ENCODE peak calls at places on chromosomes 11 and 22, in eight cellular contexts. Z is CD4-positive, CD25-positive, alpha-beta regulatory T cell; F is right lobe of liver; L is psoas muscle; K is lung; I is spleen; P is colonic mucosa; S is aorta. M is an unnamed sample.
A peak's percentile ranks its signal among the peaks of the same experiment; 100 is the strongest.

GRCh38 chr11:3028808-3029207 is 28.4 kb downstream of the CARS1 start:
- DNase-seq in Z (no peak), F (no peak), L (no peak), K (no peak), I (no peak), P (peak; percentile 35), S (peak; percentile 42), M (no peak)

GRCh38 chr22:20763630-20764029 is 10.3 kb upstream of the SERPIND1 start:
- DNase-seq in Z (no peak), F (peak; percentile 72), L (no peak), K (no peak), I (no peak), P (no peak), S (no peak), M (no peak)

GRCh38 chr22:49534386-49534785 is 293.3 kb downstream of the BRD1 start:
- DNase-seq in Z (no peak), F (no peak), L (no peak), K (no peak), I (peak; percentile 57), P (no peak), S (peak; percentile 68), M (no peak)

GRCh38 chr11:10304495-10305261 is at the start of gene ADM:
- DNase-seq in Z (peak; percentile 40), F (peak; percentile 95), L (peak; percentile 94), K (peak; percentile 85), I (peak; percentile 93), P (peak; percentile 95), S (peak; percentile 96), M (no peak)

GRCh38 chr22:36660510-36660840 is 43.1 kb downstream of the CACNG2 start:
- DNase-seq in Z (no peak), F (no peak), L (no peak), K (no peak), I (no peak), P (no peak), S (no peak), M (no peak)

GRCh38 chr11:71293961-71294782 is 41.8 kb upstream of the SHANK2 start:
- DNase-seq in Z (no peak), F (no peak), L (no peak), K (peak; percentile 15), I (no peak), P (peak; percentile 11), S (no peak), M (no peak)

GRCh38 chr11:72446929-72447753 is 12.8 kb upstream of the CLPB start:
- DNase-seq in Z (peak; percentile 64), F (no peak), L (no peak), K (no peak), I (no peak), P (no peak), S (no peak), M (no peak)

GRCh38 chr11:46537121-46537520 is 56.7 kb downstream of the AMBRA1 start:
- DNase-seq in Z (no peak), F (no peak), L (no peak), K (no peak), I (no peak), P (no peak), S (no peak), M (no peak)

GRCh38 chr11:104678408-104678807 is 219.9 kb downstream of the CASP12 start:
- DNase-seq in Z (no peak), F (no peak), L (no peak), K (no peak), I (no peak), P (no peak), S (no peak), M (no peak)

GRCh38 chr11:2577071-2578005 is 122.5 kb downstream of the KCNQ1OT1 start:
- DNase-seq in Z (no peak), F (peak; percentile 50), L (peak; percentile 46), K (no peak), I (peak; percentile 64), P (peak; percentile 61), S (peak; percentile 59), M (no peak)

GRCh38 chr22:36510966-36511881 is 4.4 kb upstream of the FOXRED2 start:
- DNase-seq in Z (peak; percentile 48), F (no peak), L (no peak), K (no peak), I (no peak), P (peak; percentile 48), S (no peak), M (no peak)

GRCh38 chr11:55658031-55658573 is 3.9 kb upstream of the OR4C6 start:
- DNase-seq in Z (no peak), F (no peak), L (no peak), K (no peak), I (no peak), P (no peak), S (no peak), M (no peak)

GRCh38 chr11:55648027-55648426 is at the start of gene OR4S2:
- DNase-seq in Z (no peak), F (no peak), L (no peak), K (no peak), I (no peak), P (no peak), S (no peak), M (no peak)

GRCh38 chr11:55655096-55655495 is 6.9 kb upstream of the OR4C6 start:
- DNase-seq in Z (no peak), F (no peak), L (no peak), K (no peak), I (no peak), P (no peak), S (no peak), M (no peak)

DNA sequence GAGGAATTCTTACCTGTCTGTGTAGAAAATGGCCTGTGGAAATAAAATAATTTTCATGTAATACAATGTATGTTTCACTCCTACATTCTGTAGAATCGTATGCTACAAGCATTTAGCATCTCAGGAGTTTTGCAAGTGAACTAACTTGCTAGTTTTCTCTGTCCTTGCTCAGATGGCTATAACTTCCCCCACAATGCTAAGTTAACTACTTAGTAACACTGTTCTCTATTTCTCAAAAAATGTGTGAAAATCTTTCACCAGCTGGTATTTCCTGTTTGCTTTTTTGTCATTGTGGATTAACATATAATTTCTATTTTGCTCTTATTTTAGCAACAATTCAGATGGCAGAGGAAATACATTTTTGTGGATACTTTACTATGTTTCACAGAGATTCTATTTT is 4.4 kb downstream of the OR4S2 start:
- DNase-seq in Z (no peak), F (no peak), L (no peak), K (no peak), I (no peak), P (no peak), S (no peak), M (no peak)
- H3K9me3 ChIP-seq in Z (peaks cover 3% of the 10 kb centered on the region), F (no peaks in the 10 kb centered on the region), L (no peaks in the 10 kb centered on the region), K (no peaks in the 10 kb centered on the region), I (no peaks in the 10 kb centered on the region), P (no peaks in the 10 kb centered on the region), S (no peaks in the 10 kb centered on the region), M (peaks cover 3% of the 10 kb centered on the region)

GRCh38 chr11:122229078-122229477 is 113.1 kb upstream of the BLID start:
- DNase-seq in Z (no peak), F (no peak), L (no peak), K (no peak), I (no peak), P (no peak), S (no peak), M (no peak)

GRCh38 chr11:122232985-122233384 is 117.0 kb upstream of the BLID start:
- DNase-seq in Z (no peak), F (no peak), L (no peak), K (no peak), I (no peak), P (no peak), S (no peak), M (no peak)

GRCh38 chr11:122226810-122227379 is 110.9 kb upstream of the BLID start:
- DNase-seq in Z (no peak), F (no peak), L (no peak), K (no peak), I (no peak), P (no peak), S (no peak), M (no peak)

GRCh38 chr11:122230387-122230760 is 114.4 kb upstream of the BLID start:
- DNase-seq in Z (no peak), F (no peak), L (no peak), K (no peak), I (no peak), P (no peak), S (no peak), M (no peak)

DNA sequence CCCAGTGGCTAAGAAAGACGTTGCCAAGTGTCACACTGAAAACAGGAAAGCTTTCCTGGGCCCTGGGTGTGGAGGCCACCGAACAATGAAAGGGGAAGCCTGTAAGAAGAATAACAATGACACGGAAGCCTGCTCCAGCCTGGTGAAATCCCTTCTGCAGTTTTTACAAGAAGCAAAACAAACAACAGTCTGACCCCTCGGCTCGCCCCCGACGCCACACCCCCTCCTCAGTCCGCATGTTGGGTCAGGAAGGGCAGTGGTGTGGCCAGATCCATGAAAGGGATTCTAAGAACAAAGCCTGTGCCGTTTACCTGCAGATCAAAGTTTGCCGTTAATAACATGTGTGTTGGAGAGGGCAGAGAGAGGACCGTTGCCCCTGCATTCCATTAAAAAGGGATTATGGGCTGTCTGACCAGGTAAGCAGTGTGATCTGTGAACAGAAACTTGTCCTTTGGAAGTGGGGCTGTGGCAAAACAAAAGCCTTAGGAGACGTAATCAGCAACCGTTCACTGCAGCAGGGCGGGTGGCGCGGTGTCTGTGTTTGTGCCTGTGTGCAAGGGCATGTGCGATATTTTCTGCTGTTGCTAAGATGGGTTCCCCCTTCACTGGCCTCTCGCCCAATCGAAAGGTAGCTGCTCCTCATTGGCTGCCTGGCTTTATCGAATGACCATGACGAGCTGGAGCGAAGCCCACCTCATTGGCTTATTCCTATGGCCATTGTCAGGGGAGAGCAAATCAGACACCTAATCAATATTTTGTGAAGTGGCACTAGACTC is 113.8 kb upstream of the BLID start:
- DNase-seq in Z (no peak), F (no peak), L (no peak), K (no peak), I (no peak), P (no peak), S (no peak), M (no peak)
- H3K4me3 ChIP-seq in Z (no peak overlapping the region), F (no peak overlapping the region), L (peak overlapping the region; percentile 29), K (no peak overlapping the region), I (no peak overlapping the region), P (no peak overlapping the region), S (no peak overlapping the region), M (no peak overlapping the region)

DNA sequence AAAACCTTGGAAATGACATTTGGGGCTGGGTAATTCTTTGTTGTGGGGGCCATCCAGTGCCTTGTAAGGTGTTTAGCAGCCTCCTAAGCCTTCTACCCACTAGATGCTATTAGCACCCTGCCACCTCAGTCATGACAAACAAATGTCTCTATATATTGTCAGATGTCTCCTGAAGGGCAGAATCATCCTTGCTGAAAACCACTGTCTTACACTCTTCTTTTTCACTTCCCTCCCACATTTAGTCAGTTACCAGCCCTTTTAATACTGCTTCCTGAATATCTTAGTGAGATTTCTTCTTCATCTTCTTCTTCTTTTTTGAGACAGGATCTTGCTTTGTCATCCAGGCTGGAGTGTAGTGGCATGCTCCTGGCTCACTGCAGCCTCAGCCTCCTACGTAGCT is 33.1 kb downstream of the TNRC6B start:
- DNase-seq in Z (no peak), F (no peak), L (no peak), K (no peak), I (no peak), P (no peak), S (no peak), M (no peak)
- H3K4me1 ChIP-seq in Z (peaks cover 37% of the 10 kb centered on the region), F (peaks cover 1% of the 10 kb centered on the region), L (peaks cover 39% of the 10 kb centered on the region), K (peaks cover 10% of the 10 kb centered on the region), I (peaks cover 63% of the 10 kb centered on the region), P (no peaks in the 10 kb centered on the region), S (peaks cover 2% of the 10 kb centered on the region), M (peaks cover 59% of the 10 kb centered on the region)

DNA sequence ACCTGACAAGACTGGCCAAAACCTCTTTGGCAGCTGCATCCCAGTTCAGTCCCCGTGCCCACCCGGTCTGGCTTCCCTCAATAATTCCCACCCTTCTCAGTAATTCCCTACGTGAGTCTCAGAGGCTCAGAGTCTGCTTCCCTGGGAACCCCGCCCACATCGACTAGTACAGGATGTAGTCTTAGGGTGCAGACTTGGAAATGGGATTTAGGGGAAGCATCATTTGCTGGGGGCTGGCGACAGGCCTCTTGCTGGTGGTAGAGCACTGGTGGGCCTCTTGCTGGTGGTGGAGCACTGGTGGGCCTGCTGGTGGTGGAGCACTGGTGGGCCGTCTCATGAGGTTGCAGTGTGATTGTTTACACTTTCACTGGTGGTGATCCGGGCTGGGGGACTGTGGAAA is 199.5 kb upstream of the B3GAT1 start:
- DNase-seq in Z (no peak), F (no peak), L (no peak), K (no peak), I (no peak), P (no peak), S (no peak), M (no peak)
- H3K9me3 ChIP-seq in Z (no peaks in the 10 kb centered on the region), F (no peaks in the 10 kb centered on the region), L (no peaks in the 10 kb centered on the region), K (no peaks in the 10 kb centered on the region), I (no peaks in the 10 kb centered on the region), P (no peaks in the 10 kb centered on the region), S (no peaks in the 10 kb centered on the region), M (no peaks in the 10 kb centered on the region)

M was measured in CD8-positive, alpha-beta T cell.